ENCODE peak calls at places on chromosomes 16 and 17, in four cellular contexts. One of them, this sample, is unnamed.

GRCh38 chr16:57486858-57487834 is 853 bp upstream of the DOK4 start:
- DNase-seq in bronchial epithelial cell: no peak
- DNase-seq in fibroblast of lung: no peak
- DNase-seq in AG04450: no peak
- DNase-seq in this sample: no peak

GRCh38 chr16:29825145-29826044 is 5.1 kb downstream of the MVP start:
- DNase-seq in fibroblast of lung: peak
- DNase-seq in AG04450: peak
- DNase-seq in bronchial epithelial cell: peak
- DNase-seq in this sample: peak

GRCh38 chr17:7858487-7858832 is 657 bp downstream of the CYB5D1 start:
- DNase-seq in fibroblast of lung: peak
- DNase-seq in bronchial epithelial cell: no peak
- DNase-seq in AG04450: no peak
- DNase-seq in this sample: peak

GRCh38 chr16:81885976-81886586 is 107.0 kb downstream of the PLCG2 start:
- DNase-seq in AG04450: no peak
- DNase-seq in bronchial epithelial cell: peak
- DNase-seq in fibroblast of lung: peak
- DNase-seq in this sample: peak

GRCh38 chr16:51607202-51607756 is 456.2 kb upstream of the SALL1 start:
- DNase-seq in bronchial epithelial cell: no peak
- DNase-seq in fibroblast of lung: no peak
- DNase-seq in AG04450: no peak
- DNase-seq in this sample: no peak

GRCh38 chr17:8160741-8161221 is 2.0 kb downstream of the VAMP2 start:
- DNase-seq in AG04450: no peak
- DNase-seq in bronchial epithelial cell: no peak
- DNase-seq in fibroblast of lung: no peak
- DNase-seq in this sample: no peak

GRCh38 chr16:58500329-58501241 is 642 bp downstream of the NDRG4 start:
- DNase-seq in bronchial epithelial cell: no peak
- DNase-seq in fibroblast of lung: no peak
- DNase-seq in AG04450: no peak
- DNase-seq in this sample: no peak

GRCh38 chr16:72198021-72198420 is 26.1 kb upstream of the PMFBP1 start:
- DNase-seq in fibroblast of lung: peak
- DNase-seq in bronchial epithelial cell: no peak
- DNase-seq in AG04450: peak
- DNase-seq in this sample: peak

GRCh38 chr17:64244165-64244564 is 18.9 kb downstream of the TEX2 start:
- DNase-seq in fibroblast of lung: no peak
- DNase-seq in bronchial epithelial cell: no peak
- DNase-seq in AG04450: no peak
- DNase-seq in this sample: peak

GRCh38 chr16:117381-118365 is 20.8 kb downstream of the NPRL3 start:
- DNase-seq in bronchial epithelial cell: peak
- DNase-seq in AG04450: no peak
- DNase-seq in fibroblast of lung: peak
- DNase-seq in this sample: peak

GRCh38 chr16:58507963-58508670 is 7.2 kb upstream of the SETD6 start:
- DNase-seq in AG04450: no peak
- DNase-seq in fibroblast of lung: no peak
- DNase-seq in bronchial epithelial cell: no peak
- DNase-seq in this sample: no peak

GRCh38 chr17:73865825-73866224 is 221.6 kb upstream of the SDK2 start:
- DNase-seq in AG04450: no peak
- DNase-seq in fibroblast of lung: no peak
- DNase-seq in bronchial epithelial cell: no peak
- DNase-seq in this sample: no peak

GRCh38 chr16:50386139-50386538 is 17.4 kb upstream of the BRD7 start:
- DNase-seq in fibroblast of lung: no peak
- DNase-seq in AG04450: no peak
- DNase-seq in bronchial epithelial cell: no peak
- DNase-seq in this sample: peak

GRCh38 chr17:60107526-60108257 is 29.0 kb upstream of the HEATR6 start:
- DNase-seq in bronchial epithelial cell: no peak
- DNase-seq in fibroblast of lung: no peak
- DNase-seq in AG04450: no peak
- DNase-seq in this sample: peak

GRCh38 chr16:89350701-89351380 is 133.3 kb downstream of the ZNF778 start:
- DNase-seq in fibroblast of lung: no peak
- DNase-seq in bronchial epithelial cell: peak
- DNase-seq in AG04450: no peak
- DNase-seq in this sample: no peak

GRCh38 chr17:38798614-38799500 is 499 bp downstream of the PIP4K2B start:
- DNase-seq in bronchial epithelial cell: no peak
- DNase-seq in fibroblast of lung: peak
- DNase-seq in AG04450: no peak
- DNase-seq in this sample: peak

GRCh38 chr16:89117239-89117974 is 23.8 kb downstream of the ACSF3 start:
- DNase-seq in bronchial epithelial cell: no peak
- DNase-seq in AG04450: no peak
- DNase-seq in fibroblast of lung: no peak
- DNase-seq in this sample: no peak

GRCh38 chr16:66619036-66619435 is 14.5 kb downstream of the CMTM3 start:
- DNase-seq in bronchial epithelial cell: no peak
- DNase-seq in AG04450: no peak
- DNase-seq in fibroblast of lung: peak
- DNase-seq in this sample: peak

GRCh38 chr16:69615528-69615927 is 49.8 kb downstream of the NFAT5 start:
- DNase-seq in fibroblast of lung: no peak
- DNase-seq in AG04450: no peak
- DNase-seq in bronchial epithelial cell: no peak
- DNase-seq in this sample: no peak

GRCh38 chr17:61054430-61054829 is 345.2 kb upstream of the TBX2 start:
- DNase-seq in AG04450: no peak
- DNase-seq in bronchial epithelial cell: no peak
- DNase-seq in fibroblast of lung: no peak
- DNase-seq in this sample: no peak

GRCh38 chr17:4433515-4434031 is at the start of gene SPNS3:
- DNase-seq in bronchial epithelial cell: no peak
- DNase-seq in AG04450: no peak
- DNase-seq in fibroblast of lung: no peak
- DNase-seq in this sample: no peak

GRCh38 chr16:88999457-89000206 is 22.6 kb upstream of the CBFA2T3 start:
- DNase-seq in fibroblast of lung: no peak
- DNase-seq in AG04450: no peak
- DNase-seq in bronchial epithelial cell: peak
- DNase-seq in this sample: peak

GRCh38 chr17:56809820-56810179 is 23.9 kb downstream of the C17orf67 start:
- DNase-seq in fibroblast of lung: no peak
- DNase-seq in AG04450: no peak
- DNase-seq in bronchial epithelial cell: no peak
- DNase-seq in this sample: no peak

GRCh38 chr16:89453662-89454321 is 36.6 kb downstream of the ANKRD11 start:
- DNase-seq in bronchial epithelial cell: no peak
- DNase-seq in fibroblast of lung: no peak
- DNase-seq in AG04450: no peak
- DNase-seq in this sample: peak

GRCh38 chr17:4440690-4441686 is 7.2 kb downstream of the SPNS3 start:
- DNase-seq in AG04450: no peak
- DNase-seq in fibroblast of lung: no peak
- DNase-seq in bronchial epithelial cell: no peak
- DNase-seq in this sample: no peak

GRCh38 chr17:2337811-2338657 is 733 bp downstream of the SGSM2 start:
- DNase-seq in bronchial epithelial cell: peak
- DNase-seq in AG04450: no peak
- DNase-seq in fibroblast of lung: peak
- DNase-seq in this sample: peak

GRCh38 chr17:80292557-80292956 is 31.9 kb downstream of the RNF213 start:
- DNase-seq in fibroblast of lung: no peak
- DNase-seq in bronchial epithelial cell: no peak
- DNase-seq in AG04450: no peak
- DNase-seq in this sample: peak
- TF ChIP-seq CTCF in fibroblast of lung: no peak
- TF ChIP-seq CTCF in bronchial epithelial cell: no peak
- TF ChIP-seq CTCF in AG04450: no peak
- TF ChIP-seq CTCF in this sample: no peak

DNA sequence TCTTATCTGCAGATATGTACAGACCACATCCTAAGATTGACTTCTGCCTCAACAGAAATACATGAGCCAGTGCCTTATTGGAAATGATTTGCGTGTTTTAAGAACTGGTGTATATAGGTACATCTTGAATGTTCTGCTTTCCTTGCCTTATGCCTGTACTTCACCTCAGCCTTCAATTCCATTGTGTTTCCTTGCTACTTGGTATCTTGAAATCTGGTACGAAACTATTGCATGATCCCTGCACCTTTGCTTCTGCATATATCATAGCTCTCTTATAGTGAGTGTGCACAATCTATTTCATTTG is 1.5 kb downstream of the ATF7IP2 start:
- DNase-seq in AG04450: no peak
- DNase-seq in bronchial epithelial cell: no peak
- DNase-seq in fibroblast of lung: no peak
- DNase-seq in this sample: no peak
- H3K4me3 ChIP-seq in AG04450: peak
- H3K4me3 ChIP-seq in bronchial epithelial cell: no peak
- H3K4me3 ChIP-seq in fibroblast of lung: no peak
- H3K4me3 ChIP-seq in this sample: peak

GRCh38 chr16:70766176-70766575 is 34.8 kb downstream of the VAC14 start:
- DNase-seq in AG04450: no peak
- DNase-seq in bronchial epithelial cell: no peak
- DNase-seq in fibroblast of lung: no peak
- DNase-seq in this sample: no peak
- TF ChIP-seq CTCF in AG04450: no peak
- TF ChIP-seq CTCF in bronchial epithelial cell: no peak
- TF ChIP-seq CTCF in fibroblast of lung: no peak
- TF ChIP-seq CTCF in this sample: no peak

GRCh38 chr17:55237826-55238196 is 26.9 kb upstream of the HLF start:
- DNase-seq in fibroblast of lung: peak
- DNase-seq in AG04450: no peak
- DNase-seq in bronchial epithelial cell: no peak
- DNase-seq in this sample: no peak
- H3K4me3 ChIP-seq in fibroblast of lung: peak
- H3K4me3 ChIP-seq in AG04450: peak
- H3K4me3 ChIP-seq in bronchial epithelial cell: peak
- H3K4me3 ChIP-seq in this sample: peak

GRCh38 chr17:72351884-72352346 is 231.1 kb downstream of the SOX9 start:
- DNase-seq in bronchial epithelial cell: no peak
- DNase-seq in fibroblast of lung: no peak
- DNase-seq in AG04450: no peak
- DNase-seq in this sample: no peak
- TF ChIP-seq CTCF in bronchial epithelial cell: no peak
- TF ChIP-seq CTCF in fibroblast of lung: no peak
- TF ChIP-seq CTCF in AG04450: no peak
- TF ChIP-seq CTCF in this sample: no peak

DNA sequence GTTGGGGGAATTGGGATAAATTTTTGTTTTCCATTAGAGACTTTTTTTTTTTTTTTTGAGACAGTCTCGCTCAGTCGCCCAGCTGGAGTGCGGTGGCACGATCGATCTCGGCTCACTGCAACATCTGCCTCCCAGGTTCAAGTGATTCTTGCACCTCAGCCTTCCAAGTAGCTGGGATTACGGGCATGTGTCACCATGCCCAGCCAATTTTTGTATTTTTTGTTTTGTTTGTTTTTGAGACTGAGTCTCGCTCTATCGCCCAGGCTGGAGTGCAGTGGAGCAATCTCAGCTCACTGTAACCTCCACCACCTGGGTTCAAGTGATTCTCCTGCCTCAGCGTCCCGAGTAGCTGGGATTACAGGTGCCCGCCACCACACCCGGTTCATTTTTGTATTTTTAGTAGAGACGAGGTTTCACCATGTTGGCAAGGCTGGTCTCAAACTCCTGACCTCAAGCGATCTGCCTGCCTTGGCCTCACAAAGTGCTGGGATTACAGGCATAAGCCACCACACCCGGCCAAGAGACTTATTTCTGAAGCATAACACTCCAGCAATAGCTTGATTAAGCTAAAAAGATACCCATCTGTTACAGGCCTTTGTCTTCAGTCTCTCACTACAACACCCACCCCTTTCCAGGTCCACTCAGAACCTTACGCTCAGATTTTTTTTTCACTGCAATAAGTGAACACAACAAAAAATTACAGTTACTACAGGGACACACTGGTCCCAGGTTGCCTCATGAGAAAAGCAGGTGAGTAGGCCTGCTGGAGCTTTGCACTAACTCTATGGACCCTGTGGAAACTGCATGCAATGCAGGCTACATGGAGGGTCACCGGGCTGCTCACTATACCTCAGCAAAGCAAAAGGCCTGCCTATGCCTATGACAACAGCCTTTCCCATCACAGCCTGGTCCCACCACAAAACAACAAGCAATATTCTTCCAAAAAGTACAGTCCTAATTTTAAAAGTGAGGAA is 34.6 kb downstream of the KANSL1 start:
- DNase-seq in bronchial epithelial cell: peak
- DNase-seq in fibroblast of lung: no peak
- DNase-seq in AG04450: no peak
- DNase-seq in this sample: no peak
- H3K4me3 ChIP-seq in bronchial epithelial cell: no peak
- H3K4me3 ChIP-seq in fibroblast of lung: no peak
- H3K4me3 ChIP-seq in AG04450: no peak
- H3K4me3 ChIP-seq in this sample: no peak

GRCh38 chr17:77443743-77444260 is 303.0 kb downstream of the SEC14L1 start:
- DNase-seq in AG04450: no peak
- DNase-seq in bronchial epithelial cell: no peak
- DNase-seq in fibroblast of lung: no peak
- DNase-seq in this sample: no peak

GRCh38 chr17:77442976-77443742 is 302.4 kb downstream of the SEC14L1 start:
- DNase-seq in bronchial epithelial cell: no peak
- DNase-seq in AG04450: no peak
- DNase-seq in fibroblast of lung: no peak
- DNase-seq in this sample: no peak

GRCh38 chr17:77440571-77440981 is 299.8 kb downstream of the SEC14L1 start:
- DNase-seq in bronchial epithelial cell: no peak
- DNase-seq in fibroblast of lung: no peak
- DNase-seq in AG04450: no peak
- DNase-seq in this sample: no peak

GRCh38 chr17:77439382-77440013 is 298.7 kb downstream of the SEC14L1 start:
- DNase-seq in AG04450: no peak
- DNase-seq in fibroblast of lung: no peak
- DNase-seq in bronchial epithelial cell: no peak
- DNase-seq in this sample: no peak

DNA sequence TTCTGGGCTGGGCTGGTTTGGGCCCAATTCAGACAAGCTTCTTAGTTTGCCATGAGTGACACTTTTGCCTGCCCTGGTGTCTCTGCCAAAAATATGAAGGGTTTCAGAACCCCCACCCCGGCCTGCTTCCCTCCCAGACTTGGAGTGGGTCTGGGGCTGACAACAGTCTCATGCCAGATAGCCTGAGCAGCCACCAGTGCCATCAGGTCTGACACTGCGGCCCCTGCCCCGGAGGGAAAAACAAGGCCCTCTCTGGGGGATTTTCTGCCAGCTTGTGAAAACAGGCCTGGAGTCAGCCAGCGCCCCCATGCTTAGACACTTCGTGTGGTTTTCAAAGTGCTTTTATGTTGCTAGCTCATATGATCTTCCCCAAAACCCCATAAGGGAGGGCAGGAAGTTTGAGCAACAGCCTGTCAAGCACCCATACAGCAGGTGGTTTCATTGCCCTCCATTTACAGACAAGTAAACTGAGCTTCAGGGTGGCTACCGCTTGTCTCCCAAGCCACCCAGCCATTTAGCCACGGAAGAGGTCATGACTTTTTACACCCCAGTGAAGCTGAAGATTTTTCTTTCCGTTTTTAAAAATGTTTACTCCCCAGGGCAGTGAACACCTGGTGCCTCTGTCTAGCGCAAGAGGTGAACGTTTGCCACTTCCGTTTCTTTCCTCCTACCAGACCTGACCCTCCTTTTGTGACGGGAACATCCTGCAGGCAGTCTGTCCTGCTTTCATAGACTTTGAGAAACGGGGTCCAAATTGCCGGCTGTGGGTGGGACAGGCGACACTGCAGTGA is 300.6 kb downstream of the SEC14L1 start:
- DNase-seq in AG04450: no peak
- DNase-seq in bronchial epithelial cell: no peak
- DNase-seq in fibroblast of lung: no peak
- DNase-seq in this sample: no peak
- TF ChIP-seq CTCF in AG04450: no peak
- TF ChIP-seq CTCF in bronchial epithelial cell: no peak
- TF ChIP-seq CTCF in fibroblast of lung: no peak
- TF ChIP-seq CTCF in this sample: no peak